ENCODE peak calls at places on chromosomes 1 and 21, in ten cellular contexts. J is psoas muscle, V is cardiac fibroblast, Y is cardiac muscle cell, S is colonic mucosa, I is tibial artery, P is astrocyte of the spinal cord, H is left ventricle myocardium inferior, T is heart left ventricle, N is astrocyte. O is an unnamed sample.

GRCh38 chr1:35298464-35298863 is 30.0 kb downstream of the ZMYM4 start:
- DNase-seq in J (no peak), V (peak; percentile 68), Y (peak; percentile 58), S (peak; percentile 27), I (no peak), P (peak; percentile 46), H (no peak), T (peak; percentile 23), N (peak; percentile 16), O (peak; percentile 45)

GRCh38 chr1:80535446-80535845 is 1265.3 kb upstream of the ADGRL2 start:
- DNase-seq in J (no peak), V (no peak), Y (no peak), S (no peak), I (no peak), P (no peak), H (no peak), T (no peak), N (no peak), O (no peak)

GRCh38 chr21:20040768-20041167 is 957.4 kb upstream of the NCAM2 start:
- DNase-seq in J (no peak), V (peak; percentile 1), Y (peak; percentile 22), S (no peak), I (no peak), P (no peak), H (no peak), T (no peak), N (no peak), O (no peak)

GRCh38 chr1:5985250-5985649 is 7.0 kb downstream of the NPHP4 start:
- DNase-seq in J (no peak), V (no peak), Y (no peak), S (no peak), I (no peak), P (no peak), H (no peak), T (no peak), N (no peak), O (no peak)

GRCh38 chr21:34609244-34609950 is 5.5 kb downstream of the RCAN1 start:
- DNase-seq in J (no peak), V (no peak), Y (no peak), S (peak; percentile 0), I (no peak), P (no peak), H (no peak), T (no peak), N (no peak), O (no peak)

GRCh38 chr1:213993929-213994328 is 6.2 kb downstream of the PROX1 start:
- DNase-seq in J (no peak), V (no peak), Y (no peak), S (no peak), I (no peak), P (no peak), H (no peak), T (no peak), N (no peak), O (no peak)

GRCh38 chr21:44911384-44912157 is 9.1 kb downstream of the ITGB2 start:
- DNase-seq in J (peak; percentile 56), V (no peak), Y (no peak), S (peak; percentile 88), I (peak; percentile 94), P (no peak), H (peak; percentile 82), T (peak; percentile 69), N (no peak), O (no peak)

GRCh38 chr1:64953241-64953640 is 13.1 kb downstream of the JAK1 start:
- DNase-seq in J (no peak), V (no peak), Y (no peak), S (no peak), I (no peak), P (no peak), H (no peak), T (no peak), N (no peak), O (no peak)

GRCh38 chr1:172343246-172344099 is 77.0 kb upstream of the C1orf105 start:
- DNase-seq in J (no peak), V (peak; percentile 85), Y (no peak), S (no peak), I (no peak), P (peak; percentile 93), H (no peak), T (no peak), N (peak; percentile 90), O (peak; percentile 94)

GRCh38 chr1:18868801-18869424 is 9.5 kb upstream of the TAS1R2 start:
- DNase-seq in J (no peak), V (no peak), Y (no peak), S (no peak), I (no peak), P (no peak), H (no peak), T (no peak), N (no peak), O (no peak)

GRCh38 chr1:182720465-182720864 is 36.1 kb upstream of the RGS8 start:
- DNase-seq in J (no peak), V (peak; percentile 7), Y (peak; percentile 25), S (no peak), I (no peak), P (no peak), H (no peak), T (no peak), N (no peak), O (peak; percentile 16)
- TF ChIP-seq CTCF in J (peak; percentile 19), V (peak; percentile 33), Y (peak; percentile 33), S (no peak), I (no peak), P (peak; percentile 47), H (peak; percentile 26), T (no peak), N (peak; percentile 23), O (peak; percentile 36)

DNA sequence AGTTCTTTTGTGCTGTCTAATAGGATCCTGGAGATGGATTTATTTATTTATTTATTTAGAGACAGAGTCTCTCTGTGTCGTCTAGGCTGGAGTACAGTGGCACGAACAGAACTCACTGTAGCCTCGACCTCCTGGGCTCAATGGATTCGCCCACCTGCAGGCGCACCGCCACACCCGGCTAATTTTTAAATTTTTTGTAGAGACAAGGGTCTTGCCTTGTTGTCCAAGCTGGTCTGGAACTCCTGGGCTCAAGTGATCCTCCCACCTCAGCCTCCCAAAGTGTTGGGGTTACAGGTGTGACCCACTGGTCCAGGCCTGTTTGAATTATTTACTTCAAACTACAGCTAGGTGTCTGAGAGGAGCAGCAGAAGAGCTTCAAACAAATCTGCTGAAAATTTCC is 9.6 kb upstream of the SPEN start:
- DNase-seq in J (no peak), V (no peak), Y (no peak), S (no peak), I (peak; percentile 33), P (no peak), H (no peak), T (no peak), N (no peak), O (no peak)
- H3K4me3 ChIP-seq in J (no peak overlapping the region), V (no peak overlapping the region), Y (no peak overlapping the region), S (no peak overlapping the region), I (no peak overlapping the region), P (no peak overlapping the region), H (no peak overlapping the region), T (no peak overlapping the region), N (no peak overlapping the region), O (no peak overlapping the region)

DNA sequence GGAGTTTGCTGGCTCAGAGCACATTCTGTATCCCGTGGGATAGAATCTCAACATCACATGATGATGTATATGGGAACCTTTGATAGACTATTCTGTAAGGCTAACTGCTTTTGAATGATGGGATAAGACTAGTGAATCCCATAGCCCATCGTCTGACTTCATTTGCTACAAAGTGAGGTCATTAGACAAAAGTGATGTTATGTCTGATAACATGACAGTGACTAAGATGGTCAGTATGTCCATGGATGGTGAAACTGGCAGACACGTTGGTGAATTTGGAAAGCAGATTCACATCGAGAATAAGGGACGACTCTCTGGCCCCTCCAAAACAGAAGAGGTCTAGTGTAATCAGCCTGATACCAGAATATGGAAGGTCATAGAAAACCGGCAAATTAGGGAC is 108.4 kb downstream of the HHAT start:
- DNase-seq in J (no peak), V (no peak), Y (no peak), S (no peak), I (no peak), P (no peak), H (no peak), T (no peak), N (no peak), O (no peak)
- TF ChIP-seq CTCF in J (no peak), V (no peak), Y (no peak), S (no peak), I (no peak), P (no peak), H (no peak), T (no peak), N (no peak), O (no peak)

GRCh38 chr1:198906739-198907422 is 268.0 kb downstream of the PTPRC start:
- DNase-seq in J (no peak), V (no peak), Y (no peak), S (no peak), I (no peak), P (no peak), H (no peak), T (no peak), N (no peak), O (no peak)

GRCh38 chr1:198901280-198901679 is 262.4 kb downstream of the PTPRC start:
- DNase-seq in J (no peak), V (no peak), Y (no peak), S (no peak), I (no peak), P (no peak), H (no peak), T (no peak), N (no peak), O (no peak)

GRCh38 chr1:198903203-198903602 is 264.4 kb downstream of the PTPRC start:
- DNase-seq in J (no peak), V (peak; percentile 37), Y (peak; percentile 15), S (no peak), I (no peak), P (no peak), H (no peak), T (no peak), N (no peak), O (peak; percentile 64)

GRCh38 chr1:198904356-198904755 is 265.5 kb downstream of the PTPRC start:
- DNase-seq in J (no peak), V (peak; percentile 65), Y (no peak), S (no peak), I (no peak), P (no peak), H (no peak), T (no peak), N (peak; percentile 52), O (peak; percentile 66)

DNA sequence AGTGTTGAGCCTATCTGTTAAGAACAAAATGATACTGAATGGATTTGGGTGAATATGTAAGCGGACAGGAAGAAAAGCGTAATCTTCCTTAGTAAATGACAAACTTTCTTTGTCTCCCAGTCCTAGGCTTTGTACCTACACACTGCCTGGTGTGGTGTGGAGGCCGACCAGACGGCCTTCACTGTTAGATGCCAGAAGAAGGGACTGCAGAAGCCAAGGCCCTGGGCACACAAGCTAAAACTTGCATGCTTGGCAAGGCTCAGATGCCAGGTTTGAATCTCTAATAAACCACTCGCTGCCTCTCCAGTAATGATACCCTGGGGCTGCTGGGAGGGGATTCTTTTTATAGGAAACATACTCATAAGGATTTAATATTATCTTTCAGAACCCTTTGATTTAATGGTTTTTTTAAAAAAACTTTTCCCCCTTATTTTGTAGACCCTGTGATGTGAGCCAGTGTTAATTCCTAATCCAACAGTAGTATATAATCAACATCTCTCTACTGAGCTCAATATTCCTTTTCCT is 263.8 kb downstream of the PTPRC start:
- DNase-seq in J (no peak), V (no peak), Y (no peak), S (no peak), I (no peak), P (no peak), H (no peak), T (no peak), N (no peak), O (no peak)
- H3K4me3 ChIP-seq in J (no peak overlapping the region), V (no peak overlapping the region), Y (no peak overlapping the region), S (no peak overlapping the region), I (no peak overlapping the region), P (no peak overlapping the region), H (no peak overlapping the region), T (no peak overlapping the region), N (no peak overlapping the region), O (no peak overlapping the region)

GRCh38 chr1:27350673-27351540 is 9.1 kb downstream of the SYTL1 start:
- DNase-seq in J (peak; percentile 50), V (peak; percentile 74), Y (peak; percentile 98), S (peak; percentile 60), I (no peak), P (peak; percentile 11), H (peak; percentile 67), T (peak; percentile 66), N (peak; percentile 7), O (no peak)
- TF ChIP-seq CTCF in J (no peak), V (no peak), Y (peak; percentile 23), S (no peak), I (no peak), P (peak; percentile 13), H (peak; percentile 9), T (no peak), N (no peak), O (no peak)

O was measured in AG10803.